ENCODE peak calls at places on chromosomes 12 and 14, in four cellular contexts. K is PC-3, R is tibial artery, W is upper lobe of left lung. V is an unnamed sample.

GRCh38 chr14:101543814-101544213 is 17.5 kb upstream of the DIO3 start:
- DNase-seq in K (no peak), R (no peak), W (no peak), V (no peak)

GRCh38 chr12:105933671-105934665 is 204.8 kb downstream of the NUAK1 start:
- DNase-seq in K (peak), R (peak), W (no peak), V (no peak)

GRCh38 chr12:112823582-112824149 is 32.1 kb downstream of the RPH3A start:
- DNase-seq in K (peak), R (no peak), W (no peak), V (no peak)

GRCh38 chr14:59918824-59919581 is 941 bp upstream of the LRRC9 start:
- DNase-seq in K (peak), R (peak), W (no peak), V (no peak)

GRCh38 chr12:105221588-105222325 is 14.2 kb downstream of the APPL2 start:
- DNase-seq in K (no peak), R (no peak), W (peak), V (no peak)

GRCh38 chr14:60946773-60947172 is 34.1 kb downstream of the TRMT5 start:
- DNase-seq in K (no peak), R (no peak), W (no peak), V (no peak)

GRCh38 chr12:108696111-108696995 is 35.0 kb downstream of the CORO1C start:
- DNase-seq in K (peak), R (no peak), W (no peak), V (no peak)

GRCh38 chr12:68568878-68569569 is 41.7 kb upstream of the RAP1B start:
- DNase-seq in K (peak), R (no peak), W (no peak), V (no peak)

GRCh38 chr14:36826614-36827013 is 165.0 kb downstream of the PAX9 start:
- DNase-seq in K (no peak), R (no peak), W (no peak), V (no peak)

GRCh38 chr12:49673446-49674317 is 33.5 kb downstream of the FMNL3 start:
- DNase-seq in K (no peak), R (peak), W (peak), V (no peak)

GRCh38 chr12:89117448-89118034 is 234.8 kb downstream of the DUSP6 start:
- DNase-seq in K (peak), R (no peak), W (no peak), V (no peak)

GRCh38 chr12:102462386-102462785 is 18.0 kb downstream of the IGF1 start:
- DNase-seq in K (no peak), R (no peak), W (no peak), V (no peak)

GRCh38 chr14:74945261-74945851 is 10.0 kb downstream of the PGF start:
- DNase-seq in K (peak), R (no peak), W (peak), V (no peak)

GRCh38 chr14:34770901-34771300 is 56.5 kb upstream of the CFL2 start:
- DNase-seq in K (no peak), R (no peak), W (no peak), V (no peak)

GRCh38 chr14:59395672-59396071 is 69.5 kb downstream of the GPR135 start:
- DNase-seq in K (no peak), R (no peak), W (no peak), V (no peak)

GRCh38 chr14:38851109-38851508 is 251.9 kb downstream of the SEC23A start:
- DNase-seq in K (no peak), R (no peak), W (no peak), V (no peak)

GRCh38 chr14:57389646-57390036 is 745 bp upstream of the NAA30 start:
- DNase-seq in K (no peak), R (no peak), W (no peak), V (no peak)

GRCh38 chr14:79136437-79137430 is 966.6 kb downstream of the NRXN3 start:
- DNase-seq in K (no peak), R (no peak), W (no peak), V (no peak)

GRCh38 chr12:122282066-122282465 is 15.8 kb upstream of the VPS33A start:
- DNase-seq in K (peak), R (no peak), W (no peak), V (no peak)

GRCh38 chr12:121872546-121873223 is 14.0 kb upstream of the HPD start:
- DNase-seq in K (peak), R (no peak), W (no peak), V (no peak)

GRCh38 chr12:77679701-77680100 is 151.0 kb upstream of the NAV3 start:
- DNase-seq in K (no peak), R (no peak), W (no peak), V (no peak)

GRCh38 chr14:50647282-50647681 is 20.8 kb downstream of the SAV1 start:
- DNase-seq in K (no peak), R (no peak), W (no peak), V (no peak)

GRCh38 chr12:80958162-80958561 is 20.4 kb upstream of the LIN7A start:
- DNase-seq in K (no peak), R (no peak), W (no peak), V (no peak)

GRCh38 chr14:75881986-75882385 is 99.8 kb downstream of the TGFB3 start:
- DNase-seq in K (no peak), R (no peak), W (no peak), V (no peak)

GRCh38 chr12:10362828-10363664 is 26.8 kb downstream of the KLRK1 start:
- DNase-seq in K (no peak), R (no peak), W (no peak), V (no peak)

GRCh38 chr14:81268016-81268416 is 47.3 kb upstream of the GTF2A1 start:
- DNase-seq in K (peak), R (no peak), W (no peak), V (no peak)

DNA sequence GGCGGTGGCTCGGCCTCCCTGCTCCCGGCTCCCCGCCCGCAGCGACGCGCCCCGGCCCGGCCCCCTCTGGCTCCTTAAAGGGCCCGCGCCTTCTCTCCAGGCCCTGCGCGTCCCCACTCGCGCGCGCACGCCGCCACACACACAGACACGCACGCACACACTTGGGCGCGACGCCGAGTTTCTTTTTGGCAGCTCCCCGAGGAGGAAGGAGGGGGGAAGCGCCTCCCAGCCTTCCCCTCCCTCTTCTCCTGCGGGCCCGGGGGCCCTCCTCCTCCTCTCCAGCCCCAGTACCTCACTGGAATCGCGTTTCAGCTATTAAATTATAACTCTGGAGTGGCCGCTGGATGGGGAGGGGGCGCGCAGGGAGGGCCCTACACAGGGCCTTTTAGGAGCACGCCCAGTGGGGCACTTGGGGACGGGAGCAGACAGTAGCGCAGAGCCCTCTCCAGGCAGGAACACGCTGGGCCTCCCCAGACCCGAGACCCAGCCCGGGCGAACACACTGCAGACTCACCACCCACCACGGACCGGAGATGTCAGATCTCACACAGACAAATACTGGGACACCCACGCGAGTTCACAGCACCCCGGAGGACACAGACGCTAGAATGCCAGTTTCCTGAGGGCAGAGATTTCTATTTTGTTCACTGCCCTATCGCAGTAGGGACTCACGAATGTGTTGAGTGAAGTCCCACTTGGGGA is 411 bp upstream of the NCOR2 start:
- DNase-seq in K (peak), R (peak), W (peak), V (peak)
- TF ChIP-seq CTCF in K (no peak), R (no peak), W (peak), V (no peak)

GRCh38 chr12:71552728-71553501 is 110.7 kb downstream of the ZFC3H1 start:
- DNase-seq in K (no peak), R (no peak), W (no peak), V (no peak)

GRCh38 chr12:71548906-71549305 is 109.3 kb downstream of the LGR5 start:
- DNase-seq in K (no peak), R (no peak), W (no peak), V (no peak)

GRCh38 chr12:71546322-71546861 is 106.8 kb downstream of the LGR5 start:
- DNase-seq in K (no peak), R (no peak), W (no peak), V (no peak)

GRCh38 chr12:71556471-71556870 is 107.2 kb downstream of the ZFC3H1 start:
- DNase-seq in K (no peak), R (no peak), W (no peak), V (no peak)

DNA sequence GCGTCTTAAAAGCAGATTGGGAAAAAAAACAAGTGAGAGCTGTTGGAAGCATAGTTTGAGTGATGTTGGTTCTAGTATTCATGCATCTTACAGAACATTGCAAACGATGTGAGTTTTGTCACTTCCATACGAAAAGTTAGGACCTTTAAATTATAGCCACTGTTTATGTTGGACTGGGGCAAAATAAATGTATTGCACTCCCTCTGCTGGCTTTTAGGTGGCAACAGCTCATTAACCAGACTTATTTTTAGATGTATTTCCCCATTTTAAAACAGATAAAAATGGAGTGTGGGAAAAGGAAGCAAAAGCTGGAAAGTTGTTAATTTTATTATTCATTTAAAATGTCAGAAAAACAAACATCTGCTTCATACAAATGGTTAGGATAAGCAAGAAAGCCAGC is 111.9 kb downstream of the LGR5 start:
- DNase-seq in K (peak), R (no peak), W (no peak), V (no peak)
- TF ChIP-seq CTCF in K (peak), R (no peak), W (no peak), V (no peak)

DNA sequence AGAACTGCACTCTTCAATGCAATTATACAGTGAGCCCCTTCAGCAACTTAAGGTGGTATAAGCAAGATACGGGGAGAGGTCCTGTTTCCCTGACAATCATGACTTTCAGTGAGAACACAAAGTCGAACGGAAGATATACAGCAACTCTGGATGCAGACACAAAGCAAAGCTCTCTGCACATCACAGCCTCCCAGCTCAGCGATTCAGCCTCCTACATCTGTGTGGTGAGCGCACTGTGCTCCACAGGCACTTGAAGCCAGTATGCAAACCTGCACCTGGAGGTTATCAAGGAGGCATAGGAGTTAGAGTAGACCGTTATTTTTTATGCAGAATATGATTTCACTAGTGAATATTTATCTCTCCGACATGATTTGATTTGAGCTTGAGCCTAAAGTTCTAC is 152.2 kb upstream of the OR4E1 start:
- DNase-seq in K (no peak), R (no peak), W (no peak), V (no peak)
- TF ChIP-seq CTCF in K (no peak), R (no peak), W (no peak), V (no peak)

DNA sequence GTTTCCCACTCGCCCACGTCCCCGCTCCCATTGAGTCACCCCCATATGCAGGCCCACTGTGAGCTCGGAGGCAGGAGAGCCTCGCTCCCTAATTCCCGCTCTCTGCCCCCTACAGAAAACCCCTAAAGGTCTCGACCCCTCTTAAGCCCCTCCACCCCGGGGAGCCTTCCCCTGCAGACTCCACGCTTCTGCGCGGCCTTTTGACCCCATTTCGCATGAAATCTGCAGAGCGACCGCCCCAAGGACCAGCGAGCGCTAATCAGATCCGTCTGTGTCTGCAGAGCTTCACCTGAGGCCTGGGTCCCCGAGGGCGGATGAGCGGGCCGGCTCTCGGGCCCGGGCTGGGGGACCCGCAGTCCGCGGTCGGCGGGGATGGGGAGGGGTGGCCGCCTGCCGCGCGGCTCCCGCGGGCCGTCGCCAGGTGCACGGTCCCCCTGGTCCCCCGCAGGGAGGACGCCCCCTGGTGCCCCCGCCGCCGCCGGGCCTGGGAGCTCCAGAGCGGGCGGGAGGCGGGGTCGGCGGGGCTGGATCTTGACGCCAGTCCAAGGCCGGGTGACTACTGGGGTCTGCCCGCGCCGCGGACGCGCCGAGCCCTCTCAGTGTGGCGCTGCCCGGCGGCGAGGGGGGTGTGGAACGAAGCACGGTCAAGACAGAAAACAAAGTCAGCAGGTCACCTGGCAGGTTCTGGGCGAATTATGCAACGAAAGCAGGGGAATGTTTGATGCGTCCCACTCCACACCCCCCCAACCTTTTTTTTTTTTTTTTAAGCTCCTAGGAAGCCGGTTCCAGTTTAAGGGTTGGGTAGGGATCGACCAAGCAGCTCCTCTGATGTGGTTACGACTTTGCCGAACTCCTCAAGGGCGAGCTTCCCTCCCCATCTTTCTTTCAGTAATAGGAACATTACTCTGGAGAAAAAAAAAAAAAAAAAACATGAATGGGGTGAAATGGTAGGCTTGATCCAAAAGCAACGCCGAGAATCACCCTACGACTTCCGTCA is 9.9 kb downstream of the BMP4 start:
- DNase-seq in K (no peak), R (no peak), W (peak), V (no peak)
- TF ChIP-seq CTCF in K (no peak), R (no peak), W (peak), V (no peak)

DNA sequence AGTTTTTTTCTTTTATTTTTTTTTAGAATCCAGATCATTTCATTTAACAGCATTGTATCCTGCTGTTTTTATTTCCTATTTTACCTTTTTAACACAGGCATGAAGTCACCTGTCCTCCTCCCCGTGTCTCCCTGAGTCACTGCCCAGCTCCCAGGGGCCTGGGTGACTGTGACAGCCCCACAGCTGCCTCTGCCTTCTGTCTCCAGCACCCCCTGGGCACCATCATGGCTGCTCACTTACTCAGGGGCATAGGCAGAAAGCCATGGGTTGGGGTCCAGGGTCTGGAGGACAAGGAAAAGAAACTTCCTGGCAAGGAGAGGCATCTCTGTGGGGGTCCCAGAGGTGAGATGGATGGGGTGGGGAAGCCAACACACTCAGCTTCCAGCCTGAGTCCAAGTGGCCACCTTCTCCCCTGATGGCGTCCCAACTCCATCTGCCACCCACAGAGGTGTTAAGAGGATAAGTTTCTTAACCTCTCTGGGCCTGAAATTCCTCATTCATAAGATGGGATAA is 25.3 kb downstream of the TMEM63C start:
- DNase-seq in K (no peak), R (no peak), W (no peak), V (no peak)
- TF ChIP-seq CTCF in K (peak), R (no peak), W (no peak), V (no peak)

DNA sequence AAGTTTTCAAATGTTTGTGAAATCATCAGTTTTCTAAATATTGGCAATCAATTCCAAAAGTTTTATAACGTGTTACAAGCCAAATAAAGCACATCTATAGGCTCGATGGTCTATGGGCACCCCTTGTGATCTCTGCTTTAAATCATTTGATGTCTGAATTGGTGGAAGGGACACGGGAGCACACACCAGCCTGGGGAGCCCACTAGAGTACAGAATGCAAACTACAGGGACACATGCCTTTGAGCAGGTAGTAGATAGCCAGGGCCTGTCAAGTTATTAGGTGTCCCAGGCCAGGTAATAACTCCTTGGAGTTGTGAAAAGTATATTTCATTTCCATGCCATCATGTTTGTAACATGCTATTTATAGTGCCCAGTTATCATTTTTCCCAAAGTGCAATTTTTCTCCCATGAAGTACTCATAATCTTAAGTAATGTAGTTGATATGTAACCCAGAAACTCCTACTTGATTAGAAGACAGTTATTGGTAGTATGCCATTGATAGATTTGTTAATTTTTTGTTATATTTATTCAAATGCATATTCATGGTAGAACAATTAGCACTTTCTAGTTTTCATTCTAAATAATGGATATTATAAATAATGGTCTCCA is 97.0 kb upstream of the FGD4 start:
- DNase-seq in K (peak), R (no peak), W (no peak), V (no peak)
- TF ChIP-seq CTCF in K (peak), R (no peak), W (no peak), V (no peak)